ENCODE peak calls at places on chromosomes 12 and 14, in five cellular contexts. V, U, S, P and B are unnamed samples.

GRCh38 chr12:94994312-94994711 is 9.2 kb downstream of the NDUFA12 start:
- DNase-seq in V (peak), S (peak), P (no peak), U (no peak), B (no peak)

GRCh38 chr12:84805474-84805858 is 107.1 kb downstream of the SLC6A15 start:
- DNase-seq in V (no peak), S (no peak), P (no peak), U (no peak), B (no peak)

GRCh38 chr12:106903241-106903950 is 52.3 kb upstream of the TMEM263 start:
- DNase-seq in S (peak), P (peak), V (peak), U (peak), B (peak)

GRCh38 chr14:104462651-104463630 is 116.6 kb upstream of the C14orf180 start:
- DNase-seq in V (no peak), S (no peak), U (no peak), P (no peak), B (no peak)

GRCh38 chr12:124347805-124348658 is 53.1 kb downstream of the RFLNA start:
- DNase-seq in U (peak), P (no peak), S (no peak), V (no peak), B (no peak)

GRCh38 chr12:118249547-118249946 is 113.6 kb downstream of the PEBP1 start:
- DNase-seq in P (no peak), S (no peak), V (no peak), U (no peak), B (no peak)

GRCh38 chr14:82872494-82872893 is 1338.8 kb upstream of the SEL1L start:
- DNase-seq in S (no peak), V (no peak), U (no peak), P (no peak), B (no peak)

GRCh38 chr12:14948672-14949071 is 10.3 kb upstream of the ERP27 start:
- DNase-seq in P (no peak), S (no peak), V (peak), U (peak), B (no peak)

GRCh38 chr14:30195946-30196345 is 268.3 kb upstream of the PRKD1 start:
- DNase-seq in S (no peak), U (no peak), V (no peak), P (no peak), B (no peak)

GRCh38 chr12:75754141-75754540 is 242.7 kb upstream of the KRR1 start:
- DNase-seq in S (no peak), V (no peak), P (no peak), U (no peak), B (no peak)

GRCh38 chr12:57389033-57389432 is 41.8 kb downstream of the R3HDM2 start:
- DNase-seq in U (no peak), P (no peak), S (peak), V (peak), B (no peak)

GRCh38 chr12:103908877-103909276 is 21.3 kb upstream of the HSP90B1 start:
- DNase-seq in P (no peak), S (no peak), U (no peak), V (peak), B (no peak)

GRCh38 chr14:101707285-101707842 is 54.1 kb upstream of the PPP2R5C start:
- DNase-seq in S (peak), V (peak), U (peak), P (peak), B (peak)

GRCh38 chr12:26499979-26500640 is 304.7 kb downstream of the SSPN start:
- DNase-seq in P (no peak), U (no peak), V (no peak), S (no peak), B (no peak)

GRCh38 chr12:50620050-50620974 is 115.5 kb downstream of the DIP2B start:
- DNase-seq in V (peak), P (no peak), S (peak), U (no peak), B (no peak)

GRCh38 chr12:27123642-27124041 is 41.3 kb upstream of the C12orf71 start:
- DNase-seq in P (no peak), V (no peak), S (no peak), U (no peak), B (no peak)

GRCh38 chr12:57727758-57728395 is 10.7 kb downstream of the AGAP2 start:
- DNase-seq in P (no peak), S (no peak), U (no peak), V (no peak), B (no peak)

GRCh38 chr12:80268924-80269749 is 169.8 kb downstream of the OTOGL start:
- DNase-seq in U (no peak), V (peak), S (peak), P (no peak), B (no peak)

GRCh38 chr12:118402251-118402650 is 25.9 kb downstream of the SUDS3 start:
- DNase-seq in P (no peak), V (peak), U (no peak), S (peak), B (no peak)

GRCh38 chr12:27462151-27462694 is 15.7 kb downstream of the SMCO2 start:
- DNase-seq in S (no peak), V (no peak), U (no peak), P (no peak), B (no peak)

GRCh38 chr14:33539918-33540357 is 410.9 kb downstream of the EGLN3 start:
- DNase-seq in U (no peak), S (no peak), V (no peak), P (no peak), B (no peak)

GRCh38 chr12:67754933-67755697 is 106.6 kb downstream of the DYRK2 start:
- DNase-seq in S (no peak), V (no peak), P (no peak), U (no peak), B (no peak)

GRCh38 chr12:47737936-47738335 is 12.6 kb upstream of the ENDOU start:
- DNase-seq in V (no peak), S (no peak), P (no peak), U (no peak), B (no peak)

GRCh38 chr14:24392327-24393098 is 6.3 kb upstream of the NYNRIN start:
- DNase-seq in V (peak), U (no peak), S (peak), P (no peak), B (no peak)

GRCh38 chr12:124625867-124626675 is 58.7 kb upstream of the NCOR2 start:
- DNase-seq in P (no peak), U (no peak), V (peak), S (peak), B (no peak)

GRCh38 chr12:21939435-21939834 is 1.8 kb downstream of the ABCC9 start:
- DNase-seq in S (no peak), U (no peak), P (no peak), V (no peak), B (no peak)

GRCh38 chr12:114697741-114698565 is 14.0 kb upstream of the TBX3 start:
- DNase-seq in P (no peak), U (no peak), V (no peak), S (no peak), B (no peak)

GRCh38 chr14:51650721-51651387 is 856 bp upstream of the FRMD6 start:
- DNase-seq in S (no peak), U (no peak), P (no peak), V (peak), B (no peak)

GRCh38 chr12:108104657-108105056 is 24.4 kb upstream of the WSCD2 start:
- DNase-seq in P (no peak), U (no peak), V (no peak), S (no peak), B (no peak)

GRCh38 chr14:91202234-91202974 is 42.1 kb downstream of the GPR68 start:
- DNase-seq in S (no peak), P (no peak), U (no peak), V (no peak), B (no peak)

GRCh38 chr14:28577187-28577586 is 189.4 kb upstream of the FOXG1 start:
- DNase-seq in U (no peak), P (no peak), S (no peak), V (no peak), B (no peak)

GRCh38 chr14:82075566-82075965 is 541.9 kb upstream of the SEL1L start:
- DNase-seq in P (no peak), S (no peak), V (no peak), U (no peak), B (no peak)

GRCh38 chr12:49626169-49626835 is 2.9 kb downstream of the PRPF40B start:
- DNase-seq in V (no peak), S (no peak), U (no peak), P (no peak), B (no peak)

GRCh38 chr12:51393676-51394545 is 2.7 kb upstream of the GALNT6 start:
- DNase-seq in P (peak), S (peak), U (peak), V (peak), B (no peak)

GRCh38 chr12:78236264-78236663 is 405.6 kb downstream of the NAV3 start:
- DNase-seq in P (no peak), S (no peak), U (no peak), V (no peak), B (no peak)

GRCh38 chr14:62957562-62957961 is 87.7 kb downstream of the KCNH5 start:
- DNase-seq in P (no peak), V (peak), U (no peak), S (peak), B (no peak)

GRCh38 chr14:93496856-93497255 is 66.1 kb downstream of the UNC79 start:
- DNase-seq in P (no peak), U (no peak), V (no peak), S (no peak), B (no peak)

GRCh38 chr14:31902002-31902401 is 175.1 kb upstream of the ARHGAP5 start:
- DNase-seq in U (no peak), S (no peak), V (no peak), P (no peak), B (no peak)